ENCODE peak calls at places on chromosomes 7 and 10, in nine cellular contexts. N is uterus; H is CD8-positive, alpha-beta T cell; D is OCI-LY7; C is fibroblast of lung; X is HCT116; S is H1; B is lower lobe of right lung; G is cardiac muscle cell. U is an unnamed sample. For H3K4me1, the result is how much of the 10 kb centered on the place peaks cover.

GRCh38 chr7:21429786-21430574 is 2.1 kb downstream of the SP4 start:
- DNase-seq in S (no peak), C (no peak), D (no peak), X (no peak), H (no peak), B (no peak), N (no peak), G (no peak), U (no peak)

GRCh38 chr10:71222541-71223364 is 10.4 kb downstream of the UNC5B start:
- DNase-seq in B (no peak), G (no peak), N (no peak), X (no peak), H (no peak), S (no peak), D (peak), C (no peak), U (no peak)

GRCh38 chr10:103884681-103885139 is 29.3 kb upstream of the SH3PXD2A start:
- DNase-seq in D (peak), B (no peak), S (peak), C (peak), H (no peak), X (no peak), G (peak), N (peak), U (no peak)

GRCh38 chr7:137801003-137801402 is 45.8 kb downstream of the DGKI start:
- DNase-seq in X (no peak), D (no peak), N (no peak), B (no peak), S (no peak), G (no peak), C (peak), H (no peak), U (no peak)

GRCh38 chr10:122114156-122114747 is 125.3 kb downstream of the TACC2 start:
- DNase-seq in B (no peak), G (no peak), X (no peak), H (no peak), D (no peak), C (peak), N (no peak), S (no peak), U (no peak)

GRCh38 chr10:23694446-23694920 is 255.6 kb downstream of the OTUD1 start:
- DNase-seq in C (no peak), G (no peak), X (no peak), N (no peak), H (no peak), B (peak), S (peak), D (no peak), U (no peak)

GRCh38 chr7:73696372-73696771 is 13.0 kb downstream of the BUD23 start:
- DNase-seq in S (no peak), H (no peak), N (no peak), D (no peak), C (no peak), G (no peak), B (no peak), X (no peak), U (no peak)

GRCh38 chr7:111362660-111363059 is 199.6 kb downstream of the IMMP2L start:
- DNase-seq in D (no peak), C (peak), N (no peak), X (no peak), B (no peak), H (no peak), G (peak), S (no peak), U (no peak)

GRCh38 chr7:44073664-44074348 is 8.4 kb upstream of the PGAM2 start:
- DNase-seq in N (peak), B (peak), C (no peak), G (no peak), D (no peak), H (peak), X (no peak), S (no peak), U (no peak)

GRCh38 chr7:71752171-71752935 is 620.4 kb downstream of the GALNT17 start:
- DNase-seq in X (no peak), H (no peak), S (peak), B (peak), N (no peak), G (peak), D (no peak), C (peak), U (no peak)

GRCh38 chr10:7541137-7542087 is 125.4 kb downstream of the ITIH5 start:
- DNase-seq in C (peak), G (peak), S (peak), H (no peak), D (no peak), B (peak), N (peak), X (no peak), U (peak)

GRCh38 chr10:96690755-96691730 is 29.3 kb downstream of the PIK3AP1 start:
- DNase-seq in X (no peak), N (no peak), G (no peak), C (no peak), B (no peak), H (no peak), D (no peak), S (no peak), U (no peak)

GRCh38 chr7:117110480-117111315 is 157.4 kb downstream of the ST7 start:
- DNase-seq in B (no peak), C (no peak), G (no peak), N (no peak), X (no peak), D (no peak), S (no peak), H (peak), U (no peak)

GRCh38 chr10:19828278-19829049 is 12.2 kb downstream of the PLXDC2 start:
- DNase-seq in X (no peak), C (peak), N (no peak), H (no peak), G (peak), S (no peak), B (no peak), D (no peak), U (no peak)

GRCh38 chr7:106618480-106618879 is 42.5 kb downstream of the CCDC71L start:
- DNase-seq in C (peak), B (no peak), S (no peak), N (no peak), H (no peak), X (no peak), G (peak), D (no peak), U (no peak)

GRCh38 chr10:77030408-77030717 is 607.2 kb downstream of the KCNMA1 start:
- DNase-seq in C (no peak), G (no peak), B (no peak), N (no peak), H (no peak), S (no peak), X (no peak), D (no peak), U (no peak)

GRCh38 chr10:79435271-79436065 is 10.0 kb downstream of the ZCCHC24 start:
- DNase-seq in D (no peak), C (peak), H (no peak), X (no peak), S (no peak), G (peak), B (no peak), N (peak), U (peak)

GRCh38 chr10:112755446-112756117 is 194.5 kb upstream of the TCF7L2 start:
- DNase-seq in B (no peak), X (no peak), C (no peak), D (no peak), S (no peak), G (peak), H (no peak), N (no peak), U (no peak)

GRCh38 chr7:22193361-22194016 is 163.5 kb downstream of the RAPGEF5 start:
- DNase-seq in D (no peak), B (no peak), G (peak), S (peak), C (peak), N (peak), H (no peak), X (no peak), U (no peak)

GRCh38 chr10:70908426-70909296 is 20.3 kb upstream of the PCBD1 start:
- DNase-seq in D (no peak), S (no peak), C (no peak), H (no peak), G (no peak), N (no peak), B (peak), X (no peak), U (no peak)

GRCh38 chr10:11178606-11179221 is 161.0 kb downstream of the CELF2 start:
- DNase-seq in C (peak), X (no peak), S (no peak), G (peak), D (peak), B (peak), H (peak), N (no peak), U (no peak)

GRCh38 chr10:129956902-129957673 is 7.0 kb downstream of the EBF3 start:
- DNase-seq in B (no peak), X (no peak), H (no peak), C (no peak), S (no peak), N (no peak), G (no peak), D (no peak), U (no peak)
- H3K4me3 ChIP-seq in B (no peak), X (no peak), H (no peak), C (no peak), S (no peak), N (no peak), G (no peak), D (no peak), U (no peak)

GRCh38 chr10:1665681-1666080 is 71.6 kb downstream of the ADARB2 start:
- DNase-seq in S (no peak), D (no peak), N (no peak), G (no peak), H (no peak), C (no peak), X (no peak), B (no peak), U (no peak)

GRCh38 chr10:1663226-1663625 is 74.1 kb downstream of the ADARB2 start:
- DNase-seq in H (no peak), D (no peak), B (no peak), C (no peak), N (no peak), S (no peak), G (no peak), X (no peak), U (no peak)

GRCh38 chr10:1665262-1665661 is 72.1 kb downstream of the ADARB2 start:
- DNase-seq in G (no peak), N (no peak), X (no peak), D (no peak), S (no peak), H (no peak), B (no peak), C (no peak), U (no peak)

GRCh38 chr10:1666147-1666546 is 71.2 kb downstream of the ADARB2 start:
- DNase-seq in B (no peak), G (no peak), C (no peak), N (no peak), S (no peak), D (no peak), X (no peak), H (no peak), U (no peak)

GRCh38 chr10:1664565-1664964 is 72.8 kb downstream of the ADARB2 start:
- DNase-seq in S (no peak), G (no peak), N (no peak), H (no peak), X (no peak), C (no peak), D (no peak), B (no peak), U (no peak)
- H3K4me1 ChIP-seq in S (under half), G (under half), N (under half), H (under half), X (under half), C (under half), D (under half), B (under half), U (under half)

GRCh38 chr7:108026647-108027046 is 23.7 kb upstream of the LAMB1 start:
- DNase-seq in X (no peak), G (no peak), B (no peak), D (no peak), C (peak), N (no peak), S (no peak), H (no peak), U (no peak)

GRCh38 chr7:108024538-108024937 is 21.6 kb upstream of the LAMB1 start:
- DNase-seq in D (no peak), G (no peak), N (no peak), C (no peak), X (no peak), S (no peak), H (no peak), B (no peak), U (no peak)

GRCh38 chr7:108030536-108030935 is 27.6 kb upstream of the LAMB1 start:
- DNase-seq in X (no peak), S (no peak), H (no peak), N (no peak), C (no peak), B (no peak), G (no peak), D (no peak), U (peak)

GRCh38 chr7:108028111-108028510 is 25.1 kb upstream of the LAMB1 start:
- DNase-seq in G (no peak), N (no peak), D (no peak), S (no peak), X (no peak), H (no peak), B (no peak), C (no peak), U (no peak)

DNA sequence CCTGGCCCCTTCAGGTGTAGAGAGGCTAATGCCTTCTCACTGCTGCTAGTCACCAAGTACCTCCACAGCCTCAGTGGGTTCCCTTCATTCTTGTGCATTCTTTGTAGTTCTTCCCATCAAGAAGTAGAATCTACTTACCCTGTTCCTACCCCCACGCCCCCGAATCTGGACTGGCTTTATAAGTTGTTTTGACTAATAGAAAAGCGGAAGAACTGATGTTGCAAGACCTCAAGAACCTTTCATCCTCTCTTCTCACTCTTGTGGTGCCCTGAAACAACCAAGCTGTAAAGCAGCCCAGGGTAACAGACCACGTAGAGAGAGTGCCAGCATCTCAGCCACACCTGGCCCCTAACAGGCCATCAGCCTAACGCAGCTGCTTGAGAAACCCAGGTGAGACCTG is 23.2 kb upstream of the LAMB1 start:
- DNase-seq in C (no peak), N (no peak), H (no peak), G (no peak), X (no peak), B (no peak), D (no peak), S (no peak), U (no peak)
- H3K4me3 ChIP-seq in C (no peak), N (no peak), H (no peak), G (no peak), X (no peak), B (no peak), D (no peak), S (no peak), U (no peak)

GRCh38 chr7:23469961-23470250 is 385 bp downstream of the IGF2BP3 start:
- DNase-seq in S (peak), H (no peak), C (no peak), X (no peak), G (no peak), D (no peak), N (no peak), B (no peak), U (no peak)
- H3K4me1 ChIP-seq in S (under half), H (under half), C (under half), X (half or more), G (under half), D (under half), N (under half), B (half or more), U (half or more)

GRCh38 chr10:119136084-119136483 is 29.4 kb downstream of the SFXN4 start:
- DNase-seq in N (no peak), G (peak), D (no peak), X (no peak), C (peak), H (no peak), S (no peak), B (no peak), U (no peak)

GRCh38 chr10:119129721-119130120 is 25.8 kb downstream of the DENND10 start:
- DNase-seq in G (no peak), S (no peak), X (no peak), H (no peak), D (no peak), C (peak), N (no peak), B (no peak), U (no peak)

GRCh38 chr10:119135517-119135890 is 30.0 kb downstream of the SFXN4 start:
- DNase-seq in X (no peak), B (no peak), C (peak), N (no peak), D (no peak), S (no peak), G (peak), H (no peak), U (no peak)

GRCh38 chr10:119132521-119133345 is 28.8 kb downstream of the DENND10 start:
- DNase-seq in G (no peak), C (no peak), S (no peak), N (no peak), H (no peak), D (no peak), B (no peak), X (no peak), U (no peak)

GRCh38 chr10:119131512-119132240 is 27.8 kb downstream of the DENND10 start:
- DNase-seq in N (no peak), H (no peak), S (no peak), G (peak), C (peak), X (no peak), D (peak), B (no peak), U (peak)
- H3K4me3 ChIP-seq in N (peak), H (peak), S (no peak), G (no peak), C (peak), X (no peak), D (peak), B (peak), U (peak)

U was measured in SJSA1.